ENCODE peak calls at places on chromosomes 11 and 22, in six cellular contexts. G is mesenchymal stem cell, A is Peyer's patch, R is GM23338, N is NT2/D1, V is suprapubic skin. I is an unnamed sample. For H3K36me3, the result is how much of the 10 kb centered on the place peaks cover.

GRCh38 chr11:36455658-36456111 is 54.4 kb downstream of the TRAF6 start:
- DNase-seq in G (peak), R (peak), A (peak), N (peak), V (peak), I (no peak)

GRCh38 chr11:111978028-111978771 is 41.1 kb downstream of the DIXDC1 start:
- DNase-seq in R (peak), A (peak), V (no peak), N (no peak), G (peak), I (no peak)

GRCh38 chr22:44947029-44947428 is 62.8 kb downstream of the PHF21B start:
- DNase-seq in V (no peak), A (no peak), N (no peak), G (no peak), R (no peak), I (no peak)

GRCh38 chr11:78547931-78548705 is 26.5 kb downstream of the NARS2 start:
- DNase-seq in N (no peak), A (no peak), V (no peak), G (no peak), R (no peak), I (no peak)

GRCh38 chr11:14373941-14374646 is 15.1 kb upstream of the RRAS2 start:
- DNase-seq in N (no peak), A (peak), R (no peak), V (no peak), G (no peak), I (no peak)

GRCh38 chr22:23970816-23971482 is 3.3 kb downstream of the DDT start:
- DNase-seq in G (no peak), V (no peak), N (no peak), A (peak), R (no peak), I (no peak)

GRCh38 chr11:44285756-44286155 is 24.2 kb downstream of the ALX4 start:
- DNase-seq in A (no peak), G (no peak), N (peak), V (no peak), R (peak), I (no peak)

GRCh38 chr11:65424200-65425104 is 1.9 kb downstream of the NEAT1 start:
- DNase-seq in R (peak), V (peak), A (peak), G (peak), N (no peak), I (peak)

GRCh38 chr11:46675288-46675851 is 25.0 kb downstream of the ARHGAP1 start:
- DNase-seq in A (peak), N (no peak), G (peak), V (no peak), R (no peak), I (no peak)

GRCh38 chr11:83292709-83293435 is 6.7 kb upstream of the CCDC90B start:
- DNase-seq in N (peak), V (no peak), A (no peak), G (peak), R (peak), I (peak)

GRCh38 chr11:92557848-92558247 is 333.2 kb downstream of the FAT3 start:
- DNase-seq in A (no peak), N (no peak), G (no peak), V (no peak), R (no peak), I (no peak)

GRCh38 chr11:128095459-128096096 is 491.8 kb downstream of the ETS1 start:
- DNase-seq in R (no peak), V (no peak), N (no peak), A (no peak), G (peak), I (peak)

DNA sequence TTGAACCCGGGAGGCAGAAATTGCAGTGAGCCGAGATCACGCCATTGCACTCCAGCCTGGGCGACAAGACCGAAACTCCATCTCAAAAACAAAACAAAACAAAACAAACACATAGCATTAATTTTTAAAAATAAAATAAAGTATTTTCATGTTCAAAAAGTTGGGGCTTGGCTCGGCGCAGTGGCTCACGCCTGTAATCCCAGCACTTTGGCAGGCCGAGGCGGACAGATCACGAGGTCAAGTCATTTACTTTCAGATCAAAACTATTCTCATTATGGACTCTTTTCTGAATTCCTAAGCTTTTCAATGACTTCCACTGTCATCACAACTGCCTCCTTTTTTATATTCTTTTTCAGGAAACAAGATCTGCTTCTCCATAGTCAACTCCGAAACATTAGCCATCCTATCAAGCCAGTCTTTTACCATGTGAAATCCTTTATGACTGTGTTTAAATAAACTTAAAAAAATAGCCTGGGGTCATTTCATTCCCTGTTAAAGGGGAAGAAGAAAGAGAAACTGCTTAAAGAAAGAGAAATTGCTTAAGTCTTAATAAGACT is 13.0 kb upstream of the CHRNA10 start:
- DNase-seq in A (no peak), R (no peak), N (no peak), V (no peak), G (no peak), I (no peak)
- H3K36me3 ChIP-seq in A (half or more), R (half or more), N (half or more), V (half or more), G (half or more), I (half or more)

GRCh38 chr11:62799486-62799885 is 5.8 kb downstream of the NXF1 start:
- DNase-seq in V (no peak), R (no peak), A (no peak), N (no peak), G (no peak), I (no peak)
- H3K36me3 ChIP-seq in V (half or more), R (half or more), A (half or more), N (half or more), G (half or more), I (half or more)

GRCh38 chr11:689630-690029 is 5.4 kb downstream of the DEAF1 start:
- DNase-seq in A (peak), N (no peak), R (no peak), V (no peak), G (no peak), I (no peak)

GRCh38 chr11:690738-691633 is 4.0 kb downstream of the DEAF1 start:
- DNase-seq in A (no peak), N (no peak), R (no peak), V (no peak), G (no peak), I (no peak)

GRCh38 chr11:687751-688150 is 7.3 kb downstream of the DEAF1 start:
- DNase-seq in N (no peak), V (no peak), G (no peak), A (no peak), R (no peak), I (no peak)

GRCh38 chr11:686451-687243 is 8.4 kb downstream of the DEAF1 start:
- DNase-seq in G (no peak), R (no peak), N (no peak), V (peak), A (no peak), I (no peak)

GRCh38 chr11:688681-689080 is 6.3 kb downstream of the DEAF1 start:
- DNase-seq in A (peak), G (no peak), N (no peak), V (no peak), R (no peak), I (no peak)
- H3K36me3 ChIP-seq in A (half or more), G (half or more), N (half or more), V (half or more), R (under half), I (half or more)

GRCh38 chr11:8714622-8715225 is 32.1 kb downstream of the RPL27A start:
- DNase-seq in G (peak), V (no peak), N (no peak), A (no peak), R (no peak), I (no peak)
- H3K36me3 ChIP-seq in G (half or more), V (under half), N (half or more), A (half or more), R (under half), I (under half)

GRCh38 chr11:18347471-18348125 is 25.2 kb downstream of the GTF2H1 start:
- DNase-seq in A (no peak), R (no peak), G (peak), N (no peak), V (no peak), I (no peak)
- H3K36me3 ChIP-seq in A (half or more), R (under half), G (half or more), N (under half), V (half or more), I (half or more)

GRCh38 chr22:42877597-42878340 is 20.7 kb upstream of the ARFGAP3 start:
- DNase-seq in N (no peak), V (no peak), G (no peak), A (no peak), R (no peak), I (no peak)

GRCh38 chr22:42879371-42880021 is 22.4 kb upstream of the ARFGAP3 start:
- DNase-seq in A (no peak), G (no peak), N (no peak), R (no peak), V (no peak), I (no peak)

GRCh38 chr22:42878561-42879305 is 21.7 kb upstream of the ARFGAP3 start:
- DNase-seq in V (no peak), A (no peak), R (no peak), G (no peak), N (no peak), I (no peak)

GRCh38 chr22:42876041-42876440 is 19.0 kb upstream of the ARFGAP3 start:
- DNase-seq in N (no peak), V (no peak), G (no peak), A (no peak), R (no peak), I (no peak)

GRCh38 chr22:42877158-42877557 is 20.1 kb upstream of the ARFGAP3 start:
- DNase-seq in N (no peak), V (no peak), A (no peak), R (no peak), G (no peak), I (no peak)
- H3K36me3 ChIP-seq in N (half or more), V (half or more), A (half or more), R (under half), G (half or more), I (under half)

GRCh38 chr22:19038728-19039447 is 83.3 kb downstream of the DGCR2 start:
- DNase-seq in V (no peak), N (no peak), G (no peak), A (peak), R (peak), I (no peak)
- H3K36me3 ChIP-seq in V (half or more), N (half or more), G (half or more), A (half or more), R (under half), I (under half)

GRCh38 chr11:61850687-61851086 is 22.6 kb downstream of the FADS2 start:
- DNase-seq in G (no peak), N (no peak), A (no peak), R (no peak), V (no peak), I (no peak)

GRCh38 chr11:61851128-61851899 is 23.2 kb downstream of the FADS2 start:
- DNase-seq in R (no peak), V (no peak), A (no peak), G (no peak), N (no peak), I (no peak)

GRCh38 chr11:61847914-61848581 is 19.9 kb downstream of the FADS2 start:
- DNase-seq in R (no peak), A (no peak), G (no peak), V (no peak), N (no peak), I (no peak)

GRCh38 chr11:61846351-61846750 is 18.3 kb downstream of the FADS2 start:
- DNase-seq in V (no peak), A (no peak), R (no peak), G (no peak), N (no peak), I (no peak)

GRCh38 chr11:61848631-61849030 is 20.5 kb downstream of the FADS2 start:
- DNase-seq in V (no peak), G (no peak), A (no peak), R (no peak), N (no peak), I (no peak)
- H3K36me3 ChIP-seq in V (under half), G (half or more), A (under half), R (half or more), N (half or more), I (under half)

I was measured in OCI-LY7.